ENCODE peak calls at places on chromosomes 1 and 21, in five cellular contexts. One of them, this sample, is unnamed.

GRCh38 chr1:115888976-115889375 is 48.0 kb upstream of the NHLH2 start:
- DNase-seq in AG09319: no peak
- DNase-seq in heart right ventricle: no peak
- DNase-seq in caudate nucleus: no peak
- DNase-seq in HS-5: no peak
- DNase-seq in this sample: no peak

GRCh38 chr1:196678510-196678884 is 26.7 kb downstream of the CFH start:
- DNase-seq in AG09319: peak; percentile 10
- DNase-seq in heart right ventricle: no peak
- DNase-seq in caudate nucleus: no peak
- DNase-seq in HS-5: peak; percentile 43
- DNase-seq in this sample: no peak

GRCh38 chr1:159473335-159473734 is 33.8 kb downstream of the OR10J1 start:
- DNase-seq in AG09319: no peak
- DNase-seq in heart right ventricle: no peak
- DNase-seq in caudate nucleus: no peak
- DNase-seq in HS-5: no peak
- DNase-seq in this sample: no peak

GRCh38 chr21:45507523-45507875 is 34.7 kb downstream of the SLC19A1 start:
- DNase-seq in AG09319: no peak
- DNase-seq in heart right ventricle: no peak
- DNase-seq in caudate nucleus: no peak
- DNase-seq in HS-5: no peak
- DNase-seq in this sample: no peak

GRCh38 chr1:217713223-217713622 is 82.1 kb downstream of the SPATA17 start:
- DNase-seq in AG09319: no peak
- DNase-seq in heart right ventricle: no peak
- DNase-seq in caudate nucleus: no peak
- DNase-seq in HS-5: no peak
- DNase-seq in this sample: peak; percentile 8

GRCh38 chr1:112337028-112337531 is 58.9 kb upstream of the CTTNBP2NL start:
- DNase-seq in AG09319: no peak
- DNase-seq in heart right ventricle: peak; percentile 51
- DNase-seq in caudate nucleus: no peak
- DNase-seq in HS-5: no peak
- DNase-seq in this sample: peak; percentile 65

GRCh38 chr1:184533049-184533448 is 146.2 kb downstream of the C1orf21 start:
- DNase-seq in AG09319: no peak
- DNase-seq in heart right ventricle: no peak
- DNase-seq in caudate nucleus: no peak
- DNase-seq in HS-5: no peak
- DNase-seq in this sample: peak; percentile 78

GRCh38 chr1:16151200-16151708 is 4.6 kb downstream of the EPHA2 start:
- DNase-seq in AG09319: no peak
- DNase-seq in heart right ventricle: no peak
- DNase-seq in caudate nucleus: no peak
- DNase-seq in HS-5: no peak
- DNase-seq in this sample: peak; percentile 80

GRCh38 chr21:14531927-14532326 is 14.2 kb downstream of the SAMSN1 start:
- DNase-seq in AG09319: no peak
- DNase-seq in heart right ventricle: no peak
- DNase-seq in caudate nucleus: no peak
- DNase-seq in HS-5: no peak
- DNase-seq in this sample: peak; percentile 54

GRCh38 chr21:37071561-37072238 is 1.2 kb downstream of the PIGP start:
- DNase-seq in AG09319: peak; percentile 73
- DNase-seq in heart right ventricle: peak; percentile 47
- DNase-seq in caudate nucleus: no peak
- DNase-seq in HS-5: no peak
- DNase-seq in this sample: peak; percentile 71

GRCh38 chr1:17258758-17259130 is 9.8 kb downstream of the PADI3 start:
- DNase-seq in AG09319: no peak
- DNase-seq in heart right ventricle: no peak
- DNase-seq in caudate nucleus: no peak
- DNase-seq in HS-5: no peak
- DNase-seq in this sample: no peak

GRCh38 chr1:233631810-233632375 is 18.0 kb downstream of the KCNK1 start:
- DNase-seq in AG09319: no peak
- DNase-seq in heart right ventricle: no peak
- DNase-seq in caudate nucleus: no peak
- DNase-seq in HS-5: no peak
- DNase-seq in this sample: no peak

GRCh38 chr21:41926068-41926806 is 27.6 kb downstream of the C2CD2 start:
- DNase-seq in AG09319: no peak
- DNase-seq in heart right ventricle: no peak
- DNase-seq in caudate nucleus: no peak
- DNase-seq in HS-5: no peak
- DNase-seq in this sample: peak; percentile 94

GRCh38 chr21:25283720-25284119 is 323.6 kb downstream of the MRPL39 start:
- DNase-seq in AG09319: peak; percentile 23
- DNase-seq in heart right ventricle: no peak
- DNase-seq in caudate nucleus: no peak
- DNase-seq in HS-5: peak; percentile 11
- DNase-seq in this sample: peak; percentile 68

GRCh38 chr1:174815036-174815435 is 184.7 kb upstream of the CACYBP start:
- DNase-seq in AG09319: no peak
- DNase-seq in heart right ventricle: no peak
- DNase-seq in caudate nucleus: peak; percentile 19
- DNase-seq in HS-5: peak; percentile 53
- DNase-seq in this sample: no peak

GRCh38 chr1:224177356-224177999 is 5.6 kb upstream of the DEGS1 start:
- DNase-seq in AG09319: no peak
- DNase-seq in heart right ventricle: no peak
- DNase-seq in caudate nucleus: no peak
- DNase-seq in HS-5: no peak
- DNase-seq in this sample: no peak

GRCh38 chr21:41817228-41817627 is 50.4 kb upstream of the RIPK4 start:
- DNase-seq in AG09319: peak; percentile 31
- DNase-seq in heart right ventricle: no peak
- DNase-seq in caudate nucleus: no peak
- DNase-seq in HS-5: peak; percentile 10
- DNase-seq in this sample: peak; percentile 80

GRCh38 chr1:177873238-177873637 is 96.6 kb downstream of the SEC16B start:
- DNase-seq in AG09319: peak; percentile 61
- DNase-seq in heart right ventricle: no peak
- DNase-seq in caudate nucleus: no peak
- DNase-seq in HS-5: peak; percentile 63
- DNase-seq in this sample: peak; percentile 16

GRCh38 chr1:2983706-2984398 is 37.4 kb upstream of the ACTRT2 start:
- DNase-seq in AG09319: no peak
- DNase-seq in heart right ventricle: no peak
- DNase-seq in caudate nucleus: no peak
- DNase-seq in HS-5: no peak
- DNase-seq in this sample: no peak

GRCh38 chr1:246607466-246607865 is 41.2 kb downstream of the CNST start:
- DNase-seq in AG09319: no peak
- DNase-seq in heart right ventricle: no peak
- DNase-seq in caudate nucleus: no peak
- DNase-seq in HS-5: no peak
- DNase-seq in this sample: no peak

GRCh38 chr1:25568834-25569598 is 25.6 kb downstream of the LDLRAP1 start:
- DNase-seq in AG09319: no peak
- DNase-seq in heart right ventricle: no peak
- DNase-seq in caudate nucleus: no peak
- DNase-seq in HS-5: peak; percentile 66
- DNase-seq in this sample: no peak

GRCh38 chr1:218459450-218459849 is 114.3 kb downstream of the TGFB2 start:
- DNase-seq in AG09319: no peak
- DNase-seq in heart right ventricle: peak; percentile 37
- DNase-seq in caudate nucleus: no peak
- DNase-seq in HS-5: no peak
- DNase-seq in this sample: no peak

GRCh38 chr1:159823401-159823800 is 3.3 kb upstream of the SLAMF8 start:
- DNase-seq in AG09319: no peak
- DNase-seq in heart right ventricle: no peak
- DNase-seq in caudate nucleus: no peak
- DNase-seq in HS-5: no peak
- DNase-seq in this sample: no peak

GRCh38 chr1:163509126-163509525 is 187.4 kb downstream of the NUF2 start:
- DNase-seq in AG09319: no peak
- DNase-seq in heart right ventricle: no peak
- DNase-seq in caudate nucleus: no peak
- DNase-seq in HS-5: no peak
- DNase-seq in this sample: no peak

GRCh38 chr1:59136541-59137335 is 160.2 kb upstream of the FGGY start:
- DNase-seq in AG09319: no peak
- DNase-seq in heart right ventricle: no peak
- DNase-seq in caudate nucleus: no peak
- DNase-seq in HS-5: peak; percentile 86
- DNase-seq in this sample: no peak

GRCh38 chr1:51833700-51834099 is 44.8 kb downstream of the NRDC start:
- DNase-seq in AG09319: no peak
- DNase-seq in heart right ventricle: no peak
- DNase-seq in caudate nucleus: no peak
- DNase-seq in HS-5: no peak
- DNase-seq in this sample: no peak

GRCh38 chr21:16773206-16773605 is 739.6 kb upstream of the CXADR start:
- DNase-seq in AG09319: no peak
- DNase-seq in heart right ventricle: no peak
- DNase-seq in caudate nucleus: no peak
- DNase-seq in HS-5: peak; percentile 24
- DNase-seq in this sample: no peak

This sample was measured in OCI-M1.